ENCODE peak calls at places on chromosomes 1 and 21, in four cellular contexts. H is lung, M is KBM-7, V is retina. J is an unnamed sample.
A peak's percentile ranks its signal among the peaks of the same experiment; 100 is the strongest.

GRCh38 chr1:226629210-226629895 is 80.8 kb downstream of the STUM start:
- DNase-seq in V (no peak), M (no peak), H (no peak), J (no peak)

GRCh38 chr1:211469113-211469512 is 22.8 kb downstream of the RD3 start:
- DNase-seq in M (no peak), V (no peak), H (no peak), J (no peak)

GRCh38 chr1:220711086-220711809 is 21.1 kb downstream of the C1orf115 start:
- DNase-seq in H (no peak), V (no peak), M (no peak), J (peak; percentile 49)

GRCh38 chr21:23008803-23009202 is 2010.6 kb downstream of the NCAM2 start:
- DNase-seq in V (no peak), M (no peak), H (no peak), J (no peak)

GRCh38 chr1:19946331-19946751 is 22.9 kb upstream of the PLA2G2E start:
- DNase-seq in V (no peak), M (no peak), H (no peak), J (no peak)

GRCh38 chr1:2163205-2163604 is 31.4 kb downstream of the FAAP20 start:
- DNase-seq in V (no peak), M (no peak), H (no peak), J (peak; percentile 25)

GRCh38 chr21:31559368-31560119 is 99.9 kb upstream of the SOD1 start:
- DNase-seq in M (no peak), V (no peak), H (peak; percentile 84), J (peak; percentile 32)

GRCh38 chr1:5408401-5408800 is 583.8 kb downstream of the NPHP4 start:
- DNase-seq in H (no peak), V (no peak), M (no peak), J (no peak)

GRCh38 chr1:155392898-155393411 is 72.3 kb downstream of the RUSC1 start:
- DNase-seq in H (peak; percentile 35), V (no peak), M (no peak), J (no peak)

GRCh38 chr1:31476891-31477846 is 64.2 kb downstream of the SERINC2 start:
- DNase-seq in H (no peak), M (peak; percentile 41), V (peak; percentile 55), J (peak; percentile 96)

GRCh38 chr1:18480315-18481189 is at the start of gene KLHDC7A:
- DNase-seq in V (peak; percentile 60), H (peak; percentile 79), M (no peak), J (no peak)

GRCh38 chr1:80656011-80656627 is 1144.6 kb upstream of the ADGRL2 start:
- DNase-seq in M (no peak), V (peak; percentile 38), H (no peak), J (peak; percentile 2)

GRCh38 chr1:160204526-160205241 is 500 bp upstream of the PEA15 start:
- DNase-seq in V (peak; percentile 54), H (peak; percentile 35), M (peak; percentile 75), J (peak; percentile 88)

GRCh38 chr1:198295186-198295585 is 138.4 kb downstream of the NEK7 start:
- DNase-seq in M (no peak), H (no peak), V (peak; percentile 60), J (no peak)

GRCh38 chr1:232841823-232842565 is 36.8 kb downstream of the MAP10 start:
- DNase-seq in M (no peak), V (no peak), H (no peak), J (no peak)

GRCh38 chr1:64240209-64240608 is 36.8 kb downstream of the UBE2U start:
- DNase-seq in H (no peak), M (no peak), V (no peak), J (no peak)

GRCh38 chr1:44924835-44925464 is 61.4 kb downstream of the EIF2B3 start:
- DNase-seq in M (peak; percentile 11), V (no peak), H (no peak), J (peak; percentile 25)

GRCh38 chr21:44919111-44919912 is 1.4 kb downstream of the ITGB2 start:
- DNase-seq in M (no peak), V (no peak), H (no peak), J (peak; percentile 94)

GRCh38 chr21:41751621-41752020 is 15.2 kb downstream of the RIPK4 start:
- DNase-seq in H (peak; percentile 72), M (no peak), V (no peak), J (no peak)

GRCh38 chr1:25255711-25256577 is 8.7 kb upstream of the RSRP1 start:
- DNase-seq in H (no peak), V (peak; percentile 51), M (no peak), J (peak; percentile 0)

GRCh38 chr1:59346429-59346828 is 49.5 kb downstream of the FGGY start:
- DNase-seq in H (no peak), V (no peak), M (no peak), J (no peak)

GRCh38 chr1:199290186-199290585 is 651.3 kb downstream of the PTPRC start:
- DNase-seq in V (no peak), H (no peak), M (no peak), J (no peak)

GRCh38 chr1:209820986-209821385 is 6.8 kb upstream of the UTP25 start:
- DNase-seq in H (no peak), M (no peak), V (no peak), J (no peak)

GRCh38 chr1:43329995-43330751 is 7.4 kb upstream of the MPL start:
- DNase-seq in M (peak; percentile 89), V (no peak), H (peak; percentile 50), J (peak; percentile 95)

GRCh38 chr1:19665456-19666138 is 922 bp downstream of the HTR6 start:
- DNase-seq in V (peak; percentile 54), M (no peak), H (no peak), J (no peak)

GRCh38 chr1:156420209-156421061 is 51.4 kb downstream of the RHBG start:
- DNase-seq in M (no peak), V (no peak), H (no peak), J (no peak)

GRCh38 chr1:46364612-46365011 is 24.0 kb downstream of the NSUN4 start:
- DNase-seq in M (no peak), V (no peak), H (no peak), J (no peak)

GRCh38 chr1:62516600-62516999 is 79.8 kb downstream of the USP1 start:
- DNase-seq in H (no peak), M (no peak), V (no peak), J (no peak)

GRCh38 chr1:217910791-217911320 is 279.7 kb downstream of the SPATA17 start:
- DNase-seq in H (no peak), V (no peak), M (no peak), J (no peak)

GRCh38 chr1:9239622-9240401 is 5.2 kb downstream of the H6PD start:
- DNase-seq in H (peak; percentile 68), M (peak; percentile 88), V (no peak), J (peak; percentile 93)

GRCh38 chr1:19040010-19040680 is 83.7 kb upstream of the IFFO2 start:
- DNase-seq in H (no peak), V (no peak), M (no peak), J (no peak)

GRCh38 chr21:28959367-28960099 is 33.1 kb downstream of the LTN1 start:
- DNase-seq in V (no peak), H (no peak), M (no peak), J (no peak)

GRCh38 chr1:239831577-239832355 is 259.9 kb upstream of the FMN2 start:
- DNase-seq in H (no peak), V (no peak), M (peak; percentile 33), J (no peak)